ENCODE peak calls at places on chromosomes 5 and 9, in four cellular contexts. B, T, K and R are unnamed samples.
A peak's percentile ranks its signal among the peaks of the same experiment; 100 is the strongest.

GRCh38 chr9:88092699-88093359 is 45.4 kb downstream of the SPATA31C2 start:
- DNase-seq in B (no peak), T (no peak), K (no peak), R (no peak)

GRCh38 chr5:66239034-66239433 is 94.9 kb downstream of the SREK1 start:
- DNase-seq in B (no peak), T (no peak), K (no peak), R (no peak)

GRCh38 chr5:148998174-148998797 is 64.6 kb downstream of the SH3TC2 start:
- DNase-seq in B (peak; percentile 16), T (peak; percentile 38), K (no peak), R (no peak)

GRCh38 chr9:94639045-94639995 is at the start of gene FBP1:
- DNase-seq in B (peak; percentile 55), T (no peak), K (no peak), R (peak; percentile 59)

GRCh38 chr5:150342583-150342982 is 14.9 kb upstream of the TCOF1 start:
- DNase-seq in B (no peak), T (no peak), K (peak; percentile 25), R (no peak)

GRCh38 chr5:138438724-138439536 is at the start of gene REEP2:
- DNase-seq in B (peak; percentile 90), T (no peak), K (no peak), R (peak; percentile 74)

GRCh38 chr5:1762121-1762877 is 37.3 kb downstream of the MRPL36 start:
- DNase-seq in B (no peak), T (no peak), K (no peak), R (no peak)

GRCh38 chr5:107474724-107475489 is 195.8 kb downstream of the EFNA5 start:
- DNase-seq in B (no peak), T (no peak), K (peak; percentile 41), R (no peak)

GRCh38 chr5:96566775-96567174 is 95.4 kb upstream of the CAST start:
- DNase-seq in B (no peak), T (no peak), K (no peak), R (no peak)

GRCh38 chr9:72313507-72313906 is 51.5 kb downstream of the ZFAND5 start:
- DNase-seq in B (no peak), T (no peak), K (no peak), R (no peak)

GRCh38 chr5:145484195-145484594 is 350.9 kb downstream of the PRELID2 start:
- DNase-seq in B (no peak), T (no peak), K (no peak), R (no peak)

GRCh38 chr5:160054831-160055230 is 45.9 kb downstream of the TTC1 start:
- DNase-seq in B (peak; percentile 35), T (no peak), K (no peak), R (no peak)

GRCh38 chr9:13863112-13863511 is 450.8 kb downstream of the NFIB start:
- DNase-seq in B (no peak), T (no peak), K (no peak), R (no peak)

GRCh38 chr9:116985636-116986414 is 298.7 kb downstream of the TRIM32 start:
- DNase-seq in B (no peak), T (no peak), K (no peak), R (no peak)

GRCh38 chr5:169695919-169696490 is 58.9 kb downstream of the DOCK2 start:
- DNase-seq in B (no peak), T (no peak), K (no peak), R (no peak)

GRCh38 chr5:3828761-3829160 is 233.1 kb downstream of the IRX1 start:
- DNase-seq in B (peak; percentile 19), T (no peak), K (no peak), R (peak; percentile 27)

GRCh38 chr9:94085062-94085639 is 887 bp downstream of the PTPDC1 start:
- DNase-seq in B (no peak), T (peak; percentile 59), K (no peak), R (peak; percentile 45)

GRCh38 chr9:94783121-94783664 is 56.7 kb downstream of the AOPEP start:
- DNase-seq in B (no peak), T (peak; percentile 75), K (peak; percentile 27), R (peak; percentile 66)

GRCh38 chr9:4507306-4507705 is 17.0 kb downstream of the SLC1A1 start:
- DNase-seq in B (no peak), T (no peak), K (no peak), R (no peak)

GRCh38 chr5:36059571-36060515 is 6.8 kb downstream of the UGT3A2 start:
- DNase-seq in B (no peak), T (no peak), K (no peak), R (no peak)

GRCh38 chr9:131971482-131972074 is 108.1 kb downstream of the MED27 start:
- DNase-seq in B (no peak), T (no peak), K (no peak), R (no peak)

GRCh38 chr5:132033122-132033521 is 21.7 kb upstream of the ACSL6 start:
- DNase-seq in B (no peak), T (no peak), K (no peak), R (no peak)

GRCh38 chr9:90861380-90861779 is 59.8 kb downstream of the SYK start:
- DNase-seq in B (no peak), T (no peak), K (no peak), R (no peak)

GRCh38 chr5:110086658-110087388 is 397.1 kb downstream of the MAN2A1 start:
- DNase-seq in B (no peak), T (no peak), K (no peak), R (no peak)

GRCh38 chr5:149080294-149080693 is 17.4 kb upstream of the SH3TC2 start:
- DNase-seq in B (no peak), T (no peak), K (no peak), R (no peak)

GRCh38 chr5:156119692-156120091 is 207.3 kb upstream of the SGCD start:
- DNase-seq in B (no peak), T (no peak), K (no peak), R (no peak)

GRCh38 chr9:130884542-130885421 is 11.8 kb downstream of the QRFP start:
- DNase-seq in B (peak; percentile 57), T (no peak), K (no peak), R (no peak)

GRCh38 chr5:81027481-81028058 is 67.4 kb downstream of the RASGRF2 start:
- DNase-seq in B (no peak), T (peak; percentile 20), K (no peak), R (no peak)

GRCh38 chr9:71691036-71691435 is 77.3 kb downstream of the CEMIP2 start:
- DNase-seq in B (no peak), T (no peak), K (no peak), R (no peak)

GRCh38 chr9:76634356-76635054 is 129.7 kb upstream of the PCA3 start:
- DNase-seq in B (no peak), T (peak; percentile 15), K (no peak), R (no peak)

GRCh38 chr9:5947912-5948311 is 57.2 kb downstream of the MLANA start:
- DNase-seq in B (no peak), T (no peak), K (peak; percentile 13), R (no peak)

GRCh38 chr9:96232539-96233241 is 69.3 kb downstream of the HSD17B3 start:
- DNase-seq in B (peak; percentile 39), T (peak; percentile 41), K (no peak), R (peak; percentile 48)

GRCh38 chr9:97983524-97984187 is 515 bp downstream of the ANP32B start:
- DNase-seq in B (peak; percentile 69), T (no peak), K (no peak), R (peak; percentile 30)

GRCh38 chr5:105462377-105462776 is 1899.8 kb upstream of the NUDT12 start:
- DNase-seq in B (no peak), T (no peak), K (no peak), R (no peak)

GRCh38 chr5:105460721-105461120 is 1898.1 kb upstream of the NUDT12 start:
- DNase-seq in B (no peak), T (no peak), K (no peak), R (no peak)
- TF ChIP-seq CBFB in B (no peak), T (no peak), K (no peak), R (no peak)

DNA sequence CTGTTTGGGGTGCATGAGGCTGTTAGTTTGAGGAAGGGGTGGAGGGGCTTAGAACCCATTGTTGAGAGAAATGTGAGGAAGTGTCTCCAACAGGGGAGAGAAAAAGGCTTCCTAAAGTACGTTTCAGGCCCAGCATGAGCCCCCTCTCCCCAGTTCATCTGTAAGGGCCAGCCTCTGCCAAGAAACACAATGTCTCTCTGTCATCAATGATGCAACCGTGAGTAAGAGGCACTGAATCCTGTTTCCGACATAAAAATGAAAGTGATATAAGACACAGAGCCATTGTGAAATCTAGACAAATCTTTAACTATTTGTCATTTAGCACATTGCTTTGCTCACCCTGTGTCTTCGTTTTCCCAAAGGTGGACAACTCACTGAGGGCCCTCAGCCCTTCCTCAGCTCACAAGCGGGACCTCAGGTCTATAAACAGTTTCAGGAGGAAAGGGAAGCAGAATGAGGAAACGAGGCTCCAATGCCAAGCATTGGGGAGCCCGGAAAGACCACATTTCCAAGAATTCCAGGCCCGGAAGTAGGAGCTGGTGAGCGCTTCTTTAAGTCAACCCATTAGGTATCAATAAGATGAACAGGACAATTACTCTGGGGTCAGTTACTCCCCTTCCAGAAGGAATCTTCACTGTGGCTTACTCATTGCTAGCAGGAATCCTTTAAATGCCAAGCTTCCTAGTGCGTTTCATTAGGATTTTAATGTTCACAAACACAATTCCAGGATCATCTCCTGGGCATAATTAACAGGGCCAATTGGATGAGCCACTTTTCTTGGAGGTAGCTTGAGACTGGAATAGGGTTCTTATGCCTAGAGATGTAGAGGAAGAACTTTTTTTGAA is 59.0 kb upstream of the KLF4 start:
- DNase-seq in B (no peak), T (peak; percentile 29), K (no peak), R (no peak)
- TF ChIP-seq CBFB in B (no peak), T (no peak), K (no peak), R (no peak)

GRCh38 chr9:16670791-16671190 is 199.7 kb downstream of the BNC2 start:
- DNase-seq in B (no peak), T (no peak), K (no peak), R (no peak)

GRCh38 chr9:16668906-16669305 is 201.6 kb downstream of the BNC2 start:
- DNase-seq in B (no peak), T (no peak), K (no peak), R (no peak)

GRCh38 chr9:16672501-16672900 is 198.0 kb downstream of the BNC2 start:
- DNase-seq in B (no peak), T (no peak), K (no peak), R (no peak)

GRCh38 chr9:16673171-16673570 is 197.3 kb downstream of the BNC2 start:
- DNase-seq in B (no peak), T (no peak), K (no peak), R (no peak)

GRCh38 chr9:16671591-16672137 is 198.8 kb downstream of the BNC2 start:
- DNase-seq in B (no peak), T (no peak), K (peak; percentile 19), R (no peak)
- TF ChIP-seq CBFB in B (no peak), T (no peak), K (no peak), R (no peak)

GRCh38 chr5:171975262-171975876 is 31.1 kb downstream of the FBXW11 start:
- DNase-seq in B (no peak), T (no peak), K (no peak), R (no peak)
- TF ChIP-seq CBFB in B (no peak), T (no peak), K (no peak), R (no peak)

GRCh38 chr9:135294826-135295225 is 184.8 kb upstream of the PPP1R26 start:
- DNase-seq in B (no peak), T (no peak), K (no peak), R (peak; percentile 9)
- TF ChIP-seq CBFB in B (no peak), T (no peak), K (no peak), R (no peak)

DNA sequence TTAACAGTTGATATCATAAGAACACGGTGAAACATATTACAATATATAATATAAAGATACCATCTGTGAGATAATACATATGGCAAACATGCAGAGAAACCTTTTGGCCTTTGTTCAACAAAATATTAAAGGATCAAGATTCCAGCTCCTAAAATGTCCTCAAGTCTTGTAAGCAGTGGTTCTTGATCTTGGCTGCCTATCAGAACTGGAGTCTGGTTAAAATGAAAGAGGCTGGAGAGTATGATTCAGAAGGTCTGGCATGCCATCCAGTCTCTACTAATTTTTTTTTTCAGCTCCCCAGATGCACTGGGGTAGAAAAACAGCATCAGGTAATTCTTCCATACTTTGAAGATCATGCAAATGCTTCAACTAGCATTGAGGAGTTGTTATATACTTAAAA is 83.2 kb downstream of the TNC start:
- DNase-seq in B (no peak), T (no peak), K (no peak), R (no peak)
- TF ChIP-seq CBFB in B (no peak), T (no peak), K (no peak), R (no peak)